ENCODE peak calls at places on chromosomes 5 and 9, in eight cellular contexts. X, Q, N, V, P, E, C and J are unnamed samples.

GRCh38 chr9:4828776-4829175 is 36.0 kb downstream of the RCL1 start:
- DNase-seq in X (no peak), Q (no peak), E (peak; percentile 70), V (no peak), N (no peak), C (no peak), P (no peak), J (no peak)

GRCh38 chr9:105854056-105854782 is 159.9 kb downstream of the TMEM38B start:
- DNase-seq in P (no peak), Q (no peak), X (no peak), V (no peak), C (no peak), N (no peak), E (no peak), J (no peak)

GRCh38 chr5:69450116-69450515 is 35.2 kb downstream of the MARVELD2 start:
- DNase-seq in V (peak; percentile 59), E (peak; percentile 89), P (peak; percentile 49), X (no peak), C (no peak), N (no peak), Q (no peak), J (peak; percentile 59)

GRCh38 chr5:102388235-102388634 is 92.2 kb upstream of the SLCO4C1 start:
- DNase-seq in N (no peak), X (no peak), Q (no peak), C (no peak), V (no peak), E (no peak), P (no peak), J (no peak)

GRCh38 chr5:175212203-175212602 is 231.8 kb downstream of the DRD1 start:
- DNase-seq in V (no peak), X (no peak), C (no peak), P (no peak), E (no peak), N (no peak), Q (no peak), J (no peak)

GRCh38 chr9:124457887-124458431 is 7.7 kb downstream of the ADGRD2 start:
- DNase-seq in Q (no peak), P (no peak), V (no peak), X (no peak), E (no peak), N (no peak), C (no peak), J (no peak)

GRCh38 chr9:23088932-23089364 is 642.3 kb downstream of the DMRTA1 start:
- DNase-seq in X (no peak), Q (no peak), C (no peak), P (peak; percentile 0), V (no peak), N (no peak), E (no peak), J (no peak)

GRCh38 chr9:134317431-134318414 is 8.5 kb upstream of the RXRA start:
- DNase-seq in E (no peak), Q (no peak), X (no peak), V (no peak), N (no peak), C (no peak), P (no peak), J (no peak)

GRCh38 chr9:105877719-105878118 is 183.4 kb downstream of the TMEM38B start:
- DNase-seq in P (no peak), N (no peak), V (no peak), Q (no peak), X (no peak), C (peak; percentile 35), E (no peak), J (no peak)

GRCh38 chr5:7961540-7961939 is 92.6 kb downstream of the MTRR start:
- DNase-seq in C (no peak), X (no peak), P (no peak), Q (no peak), V (no peak), N (no peak), E (no peak), J (no peak)

GRCh38 chr5:32001284-32001683 is 172.8 kb downstream of the GOLPH3 start:
- DNase-seq in V (no peak), C (no peak), E (no peak), X (no peak), P (no peak), Q (no peak), N (no peak), J (no peak)

GRCh38 chr9:137492464-137493162 is 33.5 kb upstream of the NSMF start:
- DNase-seq in P (no peak), C (no peak), X (no peak), Q (no peak), E (no peak), N (no peak), V (no peak), J (no peak)